ENCODE peak calls at places on chromosomes 5 and 9, in four cellular contexts. F is endodermal cell, V is heart left ventricle, Y is right cardiac atrium. L is an unnamed sample.

GRCh38 chr5:163888366-163888765 is 382.9 kb downstream of the MAT2B start:
- DNase-seq in F (no peak), V (no peak), Y (no peak), L (no peak)

GRCh38 chr9:129709471-129710460 is 43.1 kb downstream of the PTGES start:
- DNase-seq in F (no peak), V (no peak), Y (no peak), L (no peak)

GRCh38 chr9:89732295-89732951 is 127.6 kb downstream of the GADD45G start:
- DNase-seq in F (no peak), V (no peak), Y (no peak), L (no peak)

GRCh38 chr9:31612336-31613030 is 772.0 kb upstream of the ACO1 start:
- DNase-seq in F (no peak), V (no peak), Y (no peak), L (no peak)

GRCh38 chr9:106861585-106862114 is 1.3 kb upstream of the ZNF462 start:
- DNase-seq in F (peak; percentile 54), V (no peak), Y (no peak), L (no peak)

GRCh38 chr5:54905942-54906537 is 79.4 kb downstream of the ESM1 start:
- DNase-seq in F (peak; percentile 88), V (peak; percentile 48), Y (peak; percentile 87), L (peak; percentile 80)

GRCh38 chr5:95856501-95856981 is 34.0 kb upstream of the GLRX start:
- DNase-seq in F (no peak), V (peak; percentile 33), Y (no peak), L (no peak)

GRCh38 chr5:131302506-131302905 is 38.7 kb downstream of the CDC42SE2 start:
- DNase-seq in F (no peak), V (no peak), Y (no peak), L (no peak)

GRCh38 chr9:18825775-18826174 is 207.2 kb downstream of the SAXO1 start:
- DNase-seq in F (no peak), V (no peak), Y (no peak), L (no peak)

GRCh38 chr5:163880307-163880706 is 374.9 kb downstream of the MAT2B start:
- DNase-seq in F (no peak), V (no peak), Y (no peak), L (no peak)

GRCh38 chr5:79774171-79774854 is 84.7 kb downstream of the CMYA5 start:
- DNase-seq in F (peak; percentile 95), V (no peak), Y (no peak), L (no peak)

GRCh38 chr5:80238778-80239679 is 16.8 kb downstream of the SERINC5 start:
- DNase-seq in F (no peak), V (peak; percentile 71), Y (peak; percentile 89), L (peak; percentile 83)

GRCh38 chr5:169637085-169637855 is at the start of gene DOCK2:
- DNase-seq in F (peak; percentile 67), V (peak; percentile 56), Y (peak; percentile 84), L (no peak)

GRCh38 chr5:149001154-149001553 is 61.7 kb downstream of the SH3TC2 start:
- DNase-seq in F (no peak), V (no peak), Y (no peak), L (no peak)

GRCh38 chr9:89598926-89599325 is 5.9 kb upstream of the GADD45G start:
- DNase-seq in F (no peak), V (no peak), Y (no peak), L (no peak)

GRCh38 chr9:70466976-70467551 is 52.6 kb upstream of the KLF9 start:
- DNase-seq in F (no peak), V (no peak), Y (no peak), L (no peak)

GRCh38 chr5:79961731-79962579 is 29.1 kb downstream of the MTX3 start:
- DNase-seq in F (no peak), V (no peak), Y (no peak), L (no peak)

GRCh38 chr5:102901821-102902448 is 146.8 kb downstream of the PAM start:
- DNase-seq in F (no peak), V (no peak), Y (no peak), L (no peak)
- H3K27ac ChIP-seq in F (no peak overlapping the region), V (no peak overlapping the region), Y (no peak overlapping the region), L (no peak overlapping the region)

DNA sequence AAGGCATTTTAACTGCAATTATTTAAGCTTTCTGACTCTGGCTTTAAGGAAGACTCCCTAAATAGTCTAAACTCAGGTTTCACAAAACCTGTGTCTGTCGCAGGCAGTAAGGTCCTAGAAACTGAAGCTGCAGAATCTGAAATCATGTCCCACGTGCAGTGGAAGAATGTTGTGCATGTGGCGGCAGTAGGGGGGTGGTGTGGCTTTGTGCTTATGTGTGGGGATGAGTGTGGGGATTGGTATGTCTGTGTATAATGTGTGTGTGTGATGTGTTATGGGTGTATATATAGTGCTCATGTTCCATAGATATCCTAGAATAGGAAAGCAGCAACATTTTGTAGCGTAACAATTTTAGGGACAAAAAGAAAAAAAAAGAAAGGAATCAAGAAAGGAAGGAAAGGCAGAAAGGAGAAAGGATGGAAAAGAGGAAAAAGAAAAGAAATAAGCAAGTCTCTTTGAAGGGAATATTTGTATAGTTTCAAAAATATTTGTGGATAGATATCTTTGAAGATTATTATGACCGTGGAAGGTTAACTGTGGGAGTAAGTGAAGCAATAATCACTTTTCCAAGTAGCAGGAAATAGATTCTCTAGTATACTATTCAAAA is 6.6 kb downstream of the ANKDD1B start:
- DNase-seq in F (no peak), V (no peak), Y (no peak), L (no peak)
- H3K4me3 ChIP-seq in F (no peak overlapping the region), V (no peak overlapping the region), Y (no peak overlapping the region), L (no peak overlapping the region)

GRCh38 chr9:91417602-91418218 is 5.9 kb downstream of the NFIL3 start:
- DNase-seq in F (no peak), V (no peak), Y (no peak), L (no peak)

GRCh38 chr9:91411096-91411771 is 12.4 kb downstream of the NFIL3 start:
- DNase-seq in F (no peak), V (no peak), Y (no peak), L (no peak)

GRCh38 chr9:91416086-91416712 is 7.4 kb downstream of the NFIL3 start:
- DNase-seq in F (no peak), V (no peak), Y (no peak), L (no peak)

GRCh38 chr9:91412895-91413294 is 10.7 kb downstream of the NFIL3 start:
- DNase-seq in F (no peak), V (no peak), Y (no peak), L (no peak)

GRCh38 chr9:91415290-91415689 is 8.3 kb downstream of the NFIL3 start:
- DNase-seq in F (no peak), V (no peak), Y (no peak), L (no peak)
- H3K4me1 ChIP-seq in F (no peaks in the 10 kb centered on the region), V (peaks cover 94% of the 10 kb centered on the region), Y (peaks cover 7% of the 10 kb centered on the region), L (peaks cover 42% of the 10 kb centered on the region)

GRCh38 chr9:121752929-121753328 is 101.5 kb downstream of the DAB2IP start:
- DNase-seq in F (no peak), V (no peak), Y (no peak), L (no peak)
- H3K27ac ChIP-seq in F (no peak overlapping the region), V (no peak overlapping the region), Y (no peak overlapping the region), L (no peak overlapping the region)

GRCh38 chr5:137055271-137055872 is 443.8 kb downstream of the SPOCK1 start:
- DNase-seq in F (no peak), V (no peak), Y (no peak), L (no peak)

GRCh38 chr5:137054335-137054734 is 444.8 kb downstream of the SPOCK1 start:
- DNase-seq in F (no peak), V (no peak), Y (no peak), L (no peak)

GRCh38 chr5:137058089-137058488 is 441.0 kb downstream of the SPOCK1 start:
- DNase-seq in F (no peak), V (no peak), Y (no peak), L (no peak)

GRCh38 chr5:137056676-137057075 is 442.4 kb downstream of the SPOCK1 start:
- DNase-seq in F (no peak), V (no peak), Y (no peak), L (no peak)

DNA sequence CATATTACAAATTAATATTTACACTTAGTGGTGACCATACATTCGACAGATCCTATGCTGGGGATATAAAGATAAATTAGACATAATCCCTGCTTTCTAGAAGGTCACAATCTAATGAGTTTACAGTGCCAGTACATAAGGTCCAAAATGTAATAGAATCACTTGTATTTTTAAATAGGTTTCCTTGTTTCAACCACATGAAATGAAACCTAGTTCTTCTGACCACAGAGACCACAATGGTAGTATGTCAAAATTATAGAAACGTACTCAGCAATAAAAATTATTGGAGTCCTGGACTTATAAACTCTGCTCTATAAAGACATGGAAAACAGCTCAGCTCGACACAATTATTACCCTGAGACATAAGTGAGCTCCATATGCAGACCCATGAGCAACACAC is 444.3 kb downstream of the SPOCK1 start:
- DNase-seq in F (no peak), V (no peak), Y (no peak), L (no peak)
- H3K4me3 ChIP-seq in F (no peak overlapping the region), V (no peak overlapping the region), Y (no peak overlapping the region), L (no peak overlapping the region)

L was measured in body of pancreas.